ENCODE peak calls at places on chromosome 10, in nine cellular contexts. One of them, this sample, is unnamed.

GRCh38 chr10:100996678-100997363 is 2.8 kb upstream of the LZTS2 start:
- DNase-seq in cardiac fibroblast: no peak
- DNase-seq in A549: peak
- DNase-seq in mucosa of descending colon: peak
- DNase-seq in spleen: peak
- DNase-seq in vagina: no peak
- DNase-seq in HCT116: no peak
- DNase-seq in neural progenitor cell: peak
- DNase-seq in GM23338: peak
- DNase-seq in this sample: no peak

GRCh38 chr10:47026301-47027107 is 115.3 kb downstream of the PTPN20 start:
- DNase-seq in cardiac fibroblast: no peak
- DNase-seq in A549: no peak
- DNase-seq in mucosa of descending colon: no peak
- DNase-seq in spleen: peak
- DNase-seq in vagina: peak
- DNase-seq in HCT116: no peak
- DNase-seq in neural progenitor cell: no peak
- DNase-seq in GM23338: no peak
- DNase-seq in this sample: no peak

GRCh38 chr10:6108072-6108471 is 19.2 kb downstream of the RBM17 start:
- DNase-seq in cardiac fibroblast: no peak
- DNase-seq in A549: no peak
- DNase-seq in mucosa of descending colon: no peak
- DNase-seq in spleen: no peak
- DNase-seq in vagina: no peak
- DNase-seq in HCT116: no peak
- DNase-seq in neural progenitor cell: no peak
- DNase-seq in GM23338: no peak
- DNase-seq in this sample: no peak

GRCh38 chr10:103504181-103504783 is 10.8 kb downstream of the NEURL1 start:
- DNase-seq in cardiac fibroblast: peak
- DNase-seq in A549: peak
- DNase-seq in mucosa of descending colon: no peak
- DNase-seq in spleen: peak
- DNase-seq in vagina: no peak
- DNase-seq in HCT116: peak
- DNase-seq in neural progenitor cell: no peak
- DNase-seq in GM23338: no peak
- DNase-seq in this sample: peak

GRCh38 chr10:104028146-104028545 is 57.5 kb downstream of the COL17A1 start:
- DNase-seq in cardiac fibroblast: peak
- DNase-seq in A549: peak
- DNase-seq in mucosa of descending colon: no peak
- DNase-seq in spleen: no peak
- DNase-seq in vagina: no peak
- DNase-seq in HCT116: peak
- DNase-seq in neural progenitor cell: peak
- DNase-seq in GM23338: peak
- DNase-seq in this sample: no peak

GRCh38 chr10:12400266-12400931 is 51.1 kb downstream of the CAMK1D start:
- DNase-seq in cardiac fibroblast: no peak
- DNase-seq in A549: peak
- DNase-seq in mucosa of descending colon: no peak
- DNase-seq in spleen: peak
- DNase-seq in vagina: no peak
- DNase-seq in HCT116: no peak
- DNase-seq in neural progenitor cell: no peak
- DNase-seq in GM23338: no peak
- DNase-seq in this sample: no peak

GRCh38 chr10:114507449-114507848 is 103.1 kb upstream of the AFAP1L2 start:
- DNase-seq in cardiac fibroblast: no peak
- DNase-seq in A549: peak
- DNase-seq in mucosa of descending colon: peak
- DNase-seq in spleen: no peak
- DNase-seq in vagina: no peak
- DNase-seq in HCT116: no peak
- DNase-seq in neural progenitor cell: no peak
- DNase-seq in GM23338: no peak
- DNase-seq in this sample: no peak

GRCh38 chr10:89669985-89670384 is 24.9 kb upstream of the PANK1 start:
- DNase-seq in cardiac fibroblast: no peak
- DNase-seq in A549: no peak
- DNase-seq in mucosa of descending colon: no peak
- DNase-seq in spleen: no peak
- DNase-seq in vagina: no peak
- DNase-seq in HCT116: no peak
- DNase-seq in neural progenitor cell: no peak
- DNase-seq in GM23338: no peak
- DNase-seq in this sample: no peak

GRCh38 chr10:89706011-89706410 is 4.6 kb downstream of the KIF20B start:
- DNase-seq in cardiac fibroblast: peak
- DNase-seq in A549: no peak
- DNase-seq in mucosa of descending colon: no peak
- DNase-seq in spleen: no peak
- DNase-seq in vagina: no peak
- DNase-seq in HCT116: no peak
- DNase-seq in neural progenitor cell: no peak
- DNase-seq in GM23338: no peak
- DNase-seq in this sample: no peak

GRCh38 chr10:19977097-19977521 is 160.9 kb downstream of the PLXDC2 start:
- DNase-seq in cardiac fibroblast: peak
- DNase-seq in A549: no peak
- DNase-seq in mucosa of descending colon: no peak
- DNase-seq in spleen: no peak
- DNase-seq in vagina: no peak
- DNase-seq in HCT116: no peak
- DNase-seq in neural progenitor cell: no peak
- DNase-seq in GM23338: no peak
- DNase-seq in this sample: no peak

GRCh38 chr10:25875555-25876165 is 58.4 kb upstream of the MYO3A start:
- DNase-seq in cardiac fibroblast: peak
- DNase-seq in A549: peak
- DNase-seq in mucosa of descending colon: peak
- DNase-seq in spleen: peak
- DNase-seq in vagina: no peak
- DNase-seq in HCT116: peak
- DNase-seq in neural progenitor cell: peak
- DNase-seq in GM23338: peak
- DNase-seq in this sample: peak

GRCh38 chr10:108544500-108545120 is 1378.7 kb downstream of the XPNPEP1 start:
- DNase-seq in cardiac fibroblast: peak
- DNase-seq in A549: peak
- DNase-seq in mucosa of descending colon: peak
- DNase-seq in spleen: peak
- DNase-seq in vagina: no peak
- DNase-seq in HCT116: no peak
- DNase-seq in neural progenitor cell: peak
- DNase-seq in GM23338: peak
- DNase-seq in this sample: peak

GRCh38 chr10:124279298-124279697 is 139.4 kb downstream of the OAT start:
- DNase-seq in cardiac fibroblast: no peak
- DNase-seq in A549: no peak
- DNase-seq in mucosa of descending colon: no peak
- DNase-seq in spleen: no peak
- DNase-seq in vagina: no peak
- DNase-seq in HCT116: no peak
- DNase-seq in neural progenitor cell: no peak
- DNase-seq in GM23338: no peak
- DNase-seq in this sample: no peak

GRCh38 chr10:86263209-86263608 is 103.4 kb downstream of the GRID1 start:
- DNase-seq in cardiac fibroblast: no peak
- DNase-seq in A549: no peak
- DNase-seq in mucosa of descending colon: no peak
- DNase-seq in spleen: peak
- DNase-seq in vagina: peak
- DNase-seq in HCT116: no peak
- DNase-seq in neural progenitor cell: no peak
- DNase-seq in GM23338: peak
- DNase-seq in this sample: no peak
- H3K4me3 ChIP-seq in cardiac fibroblast: no peak
- H3K4me3 ChIP-seq in A549: no peak
- H3K4me3 ChIP-seq in mucosa of descending colon: no peak
- H3K4me3 ChIP-seq in spleen: no peak
- H3K4me3 ChIP-seq in vagina: peak
- H3K4me3 ChIP-seq in HCT116: no peak
- H3K4me3 ChIP-seq in neural progenitor cell: no peak
- H3K4me3 ChIP-seq in GM23338: peak
- H3K4me3 ChIP-seq in this sample: no peak

DNA sequence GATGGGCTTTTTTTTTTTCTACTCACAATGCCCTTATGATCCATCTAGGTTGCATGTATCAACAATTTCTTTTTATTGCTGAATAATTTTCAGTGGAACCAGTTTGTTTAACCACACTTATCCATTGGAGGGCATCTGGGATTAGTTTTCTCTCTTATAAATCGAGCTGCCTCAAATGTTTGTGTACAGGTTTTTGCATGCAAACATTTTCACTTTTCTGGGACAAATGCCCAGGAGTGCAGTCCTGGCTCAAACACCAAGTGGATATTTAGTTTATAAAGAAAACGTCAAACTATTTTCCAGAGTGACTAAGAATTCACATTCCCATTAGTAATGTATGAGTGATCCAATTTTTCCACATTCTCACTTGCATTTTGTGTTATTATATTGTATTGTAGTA is 313.4 kb downstream of the CXCL12 start:
- DNase-seq in cardiac fibroblast: peak
- DNase-seq in A549: no peak
- DNase-seq in mucosa of descending colon: no peak
- DNase-seq in spleen: no peak
- DNase-seq in vagina: no peak
- DNase-seq in HCT116: no peak
- DNase-seq in neural progenitor cell: no peak
- DNase-seq in GM23338: no peak
- DNase-seq in this sample: no peak
- TF ChIP-seq CTCF in cardiac fibroblast: no peak
- TF ChIP-seq CTCF in A549: no peak
- TF ChIP-seq CTCF in mucosa of descending colon: no peak
- TF ChIP-seq CTCF in spleen: no peak
- TF ChIP-seq CTCF in vagina: no peak
- TF ChIP-seq CTCF in HCT116: no peak
- TF ChIP-seq CTCF in neural progenitor cell: no peak
- TF ChIP-seq CTCF in GM23338: no peak
- TF ChIP-seq CTCF in this sample: no peak

DNA sequence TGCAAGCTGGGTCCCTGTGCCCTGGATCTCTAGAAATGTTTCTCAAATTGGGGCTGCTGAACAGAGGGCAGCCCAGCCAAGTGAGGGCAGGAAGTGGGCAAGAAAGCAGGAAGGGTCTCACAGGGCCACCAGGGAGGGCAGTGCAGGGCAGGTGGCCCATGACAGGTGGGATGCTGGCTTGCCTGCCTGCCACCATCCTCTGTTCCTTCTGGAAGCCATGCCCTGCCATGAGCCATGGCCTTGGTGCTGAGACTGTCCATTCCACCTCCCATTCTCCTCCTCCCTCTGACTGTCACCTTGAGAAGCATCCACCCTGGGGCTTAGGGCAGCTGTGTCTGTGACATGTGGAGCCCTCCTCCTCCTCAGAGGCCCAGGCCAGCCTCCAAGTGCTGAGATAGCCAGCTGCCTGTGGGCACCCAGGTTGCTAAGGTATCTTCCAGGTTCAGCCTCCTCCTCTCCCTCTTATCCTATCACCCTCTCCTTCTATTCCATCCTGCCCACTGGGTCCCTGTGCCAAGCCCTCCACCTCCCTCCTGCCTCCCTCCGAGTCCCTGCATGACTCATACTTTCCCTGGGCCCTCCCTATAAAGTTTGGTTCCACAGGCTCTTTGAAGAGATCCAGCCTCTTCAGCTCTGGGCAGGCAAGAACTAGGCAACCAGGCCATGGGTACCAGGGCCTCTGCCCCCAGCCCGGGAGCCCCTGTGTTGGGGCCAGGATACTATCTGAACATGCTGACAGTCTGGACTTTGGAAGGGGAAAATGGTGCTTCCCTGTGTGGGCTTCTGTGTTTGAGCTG is 1.3 kb downstream of the VSIR start:
- DNase-seq in cardiac fibroblast: peak
- DNase-seq in A549: peak
- DNase-seq in mucosa of descending colon: peak
- DNase-seq in spleen: no peak
- DNase-seq in vagina: no peak
- DNase-seq in HCT116: peak
- DNase-seq in neural progenitor cell: no peak
- DNase-seq in GM23338: no peak
- DNase-seq in this sample: no peak
- H3K4me3 ChIP-seq in cardiac fibroblast: no peak
- H3K4me3 ChIP-seq in A549: peak
- H3K4me3 ChIP-seq in mucosa of descending colon: no peak
- H3K4me3 ChIP-seq in spleen: peak
- H3K4me3 ChIP-seq in vagina: peak
- H3K4me3 ChIP-seq in HCT116: peak
- H3K4me3 ChIP-seq in neural progenitor cell: no peak
- H3K4me3 ChIP-seq in GM23338: no peak
- H3K4me3 ChIP-seq in this sample: no peak

GRCh38 chr10:1716839-1717238 is 20.5 kb downstream of the ADARB2 start:
- DNase-seq in cardiac fibroblast: no peak
- DNase-seq in A549: no peak
- DNase-seq in mucosa of descending colon: no peak
- DNase-seq in spleen: no peak
- DNase-seq in vagina: no peak
- DNase-seq in HCT116: no peak
- DNase-seq in neural progenitor cell: no peak
- DNase-seq in GM23338: no peak
- DNase-seq in this sample: no peak

GRCh38 chr10:1715821-1716220 is 21.5 kb downstream of the ADARB2 start:
- DNase-seq in cardiac fibroblast: no peak
- DNase-seq in A549: peak
- DNase-seq in mucosa of descending colon: peak
- DNase-seq in spleen: no peak
- DNase-seq in vagina: no peak
- DNase-seq in HCT116: no peak
- DNase-seq in neural progenitor cell: peak
- DNase-seq in GM23338: peak
- DNase-seq in this sample: no peak

GRCh38 chr10:1708746-1709145 is 28.6 kb downstream of the ADARB2 start:
- DNase-seq in cardiac fibroblast: no peak
- DNase-seq in A549: no peak
- DNase-seq in mucosa of descending colon: no peak
- DNase-seq in spleen: no peak
- DNase-seq in vagina: peak
- DNase-seq in HCT116: no peak
- DNase-seq in neural progenitor cell: no peak
- DNase-seq in GM23338: no peak
- DNase-seq in this sample: no peak

GRCh38 chr10:1712944-1713671 is 24.2 kb downstream of the ADARB2 start:
- DNase-seq in cardiac fibroblast: no peak
- DNase-seq in A549: no peak
- DNase-seq in mucosa of descending colon: no peak
- DNase-seq in spleen: no peak
- DNase-seq in vagina: peak
- DNase-seq in HCT116: no peak
- DNase-seq in neural progenitor cell: no peak
- DNase-seq in GM23338: no peak
- DNase-seq in this sample: no peak

DNA sequence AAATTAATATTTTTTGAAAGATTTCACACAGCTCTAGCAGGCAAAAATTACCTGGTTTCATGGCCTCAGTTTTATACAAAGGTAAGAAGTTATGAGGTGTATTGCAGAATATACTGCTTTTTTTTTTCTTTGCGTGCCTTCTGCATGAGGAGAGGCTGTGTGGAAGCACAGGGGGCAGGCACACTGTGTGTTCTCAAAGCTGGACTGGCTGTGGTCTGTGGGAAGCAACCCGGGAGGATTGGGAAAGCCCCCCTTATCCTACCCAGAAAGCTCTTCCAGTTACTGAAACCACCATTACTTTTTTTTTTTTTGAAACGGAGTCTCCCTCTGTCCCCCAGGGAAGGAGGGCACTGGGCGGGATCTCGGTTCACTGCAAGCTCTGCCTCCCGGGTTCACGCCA is 25.0 kb downstream of the ADARB2 start:
- DNase-seq in cardiac fibroblast: no peak
- DNase-seq in A549: no peak
- DNase-seq in mucosa of descending colon: no peak
- DNase-seq in spleen: no peak
- DNase-seq in vagina: no peak
- DNase-seq in HCT116: no peak
- DNase-seq in neural progenitor cell: no peak
- DNase-seq in GM23338: no peak
- DNase-seq in this sample: no peak
- TF ChIP-seq CTCF in cardiac fibroblast: no peak
- TF ChIP-seq CTCF in A549: no peak
- TF ChIP-seq CTCF in mucosa of descending colon: no peak
- TF ChIP-seq CTCF in spleen: no peak
- TF ChIP-seq CTCF in vagina: no peak
- TF ChIP-seq CTCF in HCT116: no peak
- TF ChIP-seq CTCF in neural progenitor cell: no peak
- TF ChIP-seq CTCF in GM23338: no peak
- TF ChIP-seq CTCF in this sample: no peak